ENCODE peak calls at places on chromosomes 4 and X, in seven cellular contexts. One of them, this sample, is unnamed.
A peak's percentile ranks its signal among the peaks of the same experiment; 100 is the strongest.

GRCh38 chr4:55143858-55144257 is 18.5 kb upstream of the KDR start:
- DNase-seq in GM12865: no peak
- DNase-seq in PC-3: peak; percentile 92
- DNase-seq in right cardiac atrium: no peak
- DNase-seq in CD8-positive, alpha-beta T cell: no peak
- DNase-seq in CD4-positive, alpha-beta memory T cell: no peak
- DNase-seq in colonic mucosa: no peak
- DNase-seq in this sample: no peak

GRCh38 chr4:38673109-38673978 is 9.3 kb downstream of the KLF3 start:
- DNase-seq in CD4-positive, alpha-beta memory T cell: no peak
- DNase-seq in colonic mucosa: peak; percentile 96
- DNase-seq in right cardiac atrium: peak; percentile 85
- DNase-seq in CD8-positive, alpha-beta T cell: no peak
- DNase-seq in GM12865: no peak
- DNase-seq in PC-3: peak; percentile 71
- DNase-seq in this sample: no peak

GRCh38 chrX:120560842-120561633 is at the start of gene CUL4B:
- DNase-seq in PC-3: peak; percentile 93
- DNase-seq in CD4-positive, alpha-beta memory T cell: peak; percentile 91
- DNase-seq in right cardiac atrium: peak; percentile 97
- DNase-seq in CD8-positive, alpha-beta T cell: peak; percentile 86
- DNase-seq in colonic mucosa: peak; percentile 94
- DNase-seq in GM12865: peak; percentile 95
- DNase-seq in this sample: peak; percentile 94

GRCh38 chrX:155179343-155179997 is 36.8 kb upstream of the VBP1 start:
- DNase-seq in CD4-positive, alpha-beta memory T cell: no peak
- DNase-seq in GM12865: peak; percentile 1
- DNase-seq in CD8-positive, alpha-beta T cell: no peak
- DNase-seq in colonic mucosa: no peak
- DNase-seq in right cardiac atrium: no peak
- DNase-seq in PC-3: peak; percentile 34
- DNase-seq in this sample: no peak

GRCh38 chrX:105190252-105190853 is 30.1 kb downstream of the TEX13A start:
- DNase-seq in CD4-positive, alpha-beta memory T cell: peak; percentile 3
- DNase-seq in right cardiac atrium: no peak
- DNase-seq in colonic mucosa: peak; percentile 28
- DNase-seq in PC-3: peak; percentile 74
- DNase-seq in CD8-positive, alpha-beta T cell: no peak
- DNase-seq in GM12865: peak; percentile 17
- DNase-seq in this sample: no peak

GRCh38 chrX:140701480-140701879 is 8.1 kb upstream of the LINC00632 start:
- DNase-seq in PC-3: peak; percentile 58
- DNase-seq in right cardiac atrium: no peak
- DNase-seq in GM12865: peak; percentile 26
- DNase-seq in CD8-positive, alpha-beta T cell: no peak
- DNase-seq in CD4-positive, alpha-beta memory T cell: no peak
- DNase-seq in colonic mucosa: no peak
- DNase-seq in this sample: no peak

GRCh38 chr4:184792950-184793555 is 32.7 kb downstream of the ACSL1 start:
- DNase-seq in PC-3: peak; percentile 76
- DNase-seq in colonic mucosa: no peak
- DNase-seq in right cardiac atrium: no peak
- DNase-seq in GM12865: no peak
- DNase-seq in CD4-positive, alpha-beta memory T cell: no peak
- DNase-seq in CD8-positive, alpha-beta T cell: no peak
- DNase-seq in this sample: peak; percentile 89

GRCh38 chr4:71545168-71545567 is 206.3 kb downstream of the SLC4A4 start:
- DNase-seq in CD8-positive, alpha-beta T cell: no peak
- DNase-seq in PC-3: peak; percentile 44
- DNase-seq in CD4-positive, alpha-beta memory T cell: no peak
- DNase-seq in GM12865: no peak
- DNase-seq in colonic mucosa: no peak
- DNase-seq in right cardiac atrium: no peak
- DNase-seq in this sample: peak; percentile 38

GRCh38 chrX:10608099-10608498 is 12.3 kb downstream of the MID1 start:
- DNase-seq in right cardiac atrium: no peak
- DNase-seq in colonic mucosa: peak; percentile 27
- DNase-seq in CD4-positive, alpha-beta memory T cell: no peak
- DNase-seq in CD8-positive, alpha-beta T cell: no peak
- DNase-seq in GM12865: no peak
- DNase-seq in PC-3: peak; percentile 84
- DNase-seq in this sample: peak; percentile 65

GRCh38 chr4:122854860-122855259 is 28.2 kb downstream of the FGF2 start:
- DNase-seq in GM12865: no peak
- DNase-seq in CD4-positive, alpha-beta memory T cell: no peak
- DNase-seq in right cardiac atrium: peak; percentile 42
- DNase-seq in PC-3: no peak
- DNase-seq in CD8-positive, alpha-beta T cell: no peak
- DNase-seq in colonic mucosa: no peak
- DNase-seq in this sample: no peak

GRCh38 chr4:32775049-32775448 is 2054.9 kb downstream of the PCDH7 start:
- DNase-seq in right cardiac atrium: no peak
- DNase-seq in PC-3: peak; percentile 69
- DNase-seq in colonic mucosa: no peak
- DNase-seq in GM12865: no peak
- DNase-seq in CD4-positive, alpha-beta memory T cell: no peak
- DNase-seq in CD8-positive, alpha-beta T cell: no peak
- DNase-seq in this sample: no peak

GRCh38 chr4:3783691-3784306 is 17.6 kb downstream of the ADRA2C start:
- DNase-seq in PC-3: peak; percentile 35
- DNase-seq in CD4-positive, alpha-beta memory T cell: no peak
- DNase-seq in colonic mucosa: peak; percentile 25
- DNase-seq in CD8-positive, alpha-beta T cell: no peak
- DNase-seq in right cardiac atrium: no peak
- DNase-seq in GM12865: peak; percentile 14
- DNase-seq in this sample: no peak

DNA sequence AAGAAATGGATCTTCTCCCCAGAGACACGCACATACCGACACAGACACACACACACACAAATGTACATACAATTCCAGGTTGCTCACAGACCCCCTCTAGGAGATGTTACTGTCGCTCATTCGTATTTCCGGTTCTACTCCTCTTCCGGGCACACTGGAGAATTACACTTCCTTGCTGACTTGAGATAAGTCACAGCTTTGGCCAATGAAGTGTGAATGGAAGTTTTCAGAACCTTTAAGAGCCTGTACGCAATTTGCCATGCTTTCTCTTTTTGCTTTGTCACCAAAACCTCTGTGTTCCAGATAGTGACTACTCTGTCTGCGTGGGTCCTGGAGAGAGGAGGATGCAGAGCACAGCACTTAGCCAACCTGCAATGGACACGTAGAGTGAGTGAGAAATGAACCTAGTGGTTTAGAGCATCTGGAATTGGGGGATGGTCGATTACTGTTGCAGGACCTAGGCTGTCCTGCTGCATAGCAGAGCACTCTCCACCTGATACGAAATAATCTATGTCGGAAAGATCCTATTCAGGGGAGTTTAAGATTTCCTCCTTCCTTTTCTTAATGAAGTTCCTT is 239.5 kb upstream of the TET2 start:
- DNase-seq in colonic mucosa: no peak
- DNase-seq in right cardiac atrium: no peak
- DNase-seq in CD4-positive, alpha-beta memory T cell: no peak
- DNase-seq in CD8-positive, alpha-beta T cell: no peak
- DNase-seq in PC-3: no peak
- DNase-seq in GM12865: no peak
- DNase-seq in this sample: no peak
- H3K4me3 ChIP-seq in colonic mucosa: no peak overlapping the region
- H3K4me3 ChIP-seq in right cardiac atrium: no peak overlapping the region
- H3K4me3 ChIP-seq in CD4-positive, alpha-beta memory T cell: no peak overlapping the region
- H3K4me3 ChIP-seq in CD8-positive, alpha-beta T cell: no peak overlapping the region
- H3K4me3 ChIP-seq in PC-3: no peak overlapping the region
- H3K4me3 ChIP-seq in GM12865: no peak overlapping the region
- H3K4me3 ChIP-seq in this sample: no peak overlapping the region

GRCh38 chr4:76148142-76148849 is at the start of gene NUP54:
- DNase-seq in CD4-positive, alpha-beta memory T cell: peak; percentile 92
- DNase-seq in PC-3: peak; percentile 92
- DNase-seq in colonic mucosa: peak; percentile 97
- DNase-seq in right cardiac atrium: peak; percentile 97
- DNase-seq in GM12865: peak; percentile 97
- DNase-seq in CD8-positive, alpha-beta T cell: peak; percentile 93
- DNase-seq in this sample: peak; percentile 98

GRCh38 chr4:76153356-76153755 is 5.2 kb upstream of the NUP54 start:
- DNase-seq in CD4-positive, alpha-beta memory T cell: no peak
- DNase-seq in PC-3: no peak
- DNase-seq in colonic mucosa: no peak
- DNase-seq in GM12865: no peak
- DNase-seq in CD8-positive, alpha-beta T cell: no peak
- DNase-seq in right cardiac atrium: no peak
- DNase-seq in this sample: no peak

GRCh38 chr4:76144546-76144945 is 3.7 kb downstream of the NUP54 start:
- DNase-seq in right cardiac atrium: no peak
- DNase-seq in PC-3: no peak
- DNase-seq in GM12865: no peak
- DNase-seq in CD8-positive, alpha-beta T cell: no peak
- DNase-seq in CD4-positive, alpha-beta memory T cell: no peak
- DNase-seq in colonic mucosa: no peak
- DNase-seq in this sample: no peak

DNA sequence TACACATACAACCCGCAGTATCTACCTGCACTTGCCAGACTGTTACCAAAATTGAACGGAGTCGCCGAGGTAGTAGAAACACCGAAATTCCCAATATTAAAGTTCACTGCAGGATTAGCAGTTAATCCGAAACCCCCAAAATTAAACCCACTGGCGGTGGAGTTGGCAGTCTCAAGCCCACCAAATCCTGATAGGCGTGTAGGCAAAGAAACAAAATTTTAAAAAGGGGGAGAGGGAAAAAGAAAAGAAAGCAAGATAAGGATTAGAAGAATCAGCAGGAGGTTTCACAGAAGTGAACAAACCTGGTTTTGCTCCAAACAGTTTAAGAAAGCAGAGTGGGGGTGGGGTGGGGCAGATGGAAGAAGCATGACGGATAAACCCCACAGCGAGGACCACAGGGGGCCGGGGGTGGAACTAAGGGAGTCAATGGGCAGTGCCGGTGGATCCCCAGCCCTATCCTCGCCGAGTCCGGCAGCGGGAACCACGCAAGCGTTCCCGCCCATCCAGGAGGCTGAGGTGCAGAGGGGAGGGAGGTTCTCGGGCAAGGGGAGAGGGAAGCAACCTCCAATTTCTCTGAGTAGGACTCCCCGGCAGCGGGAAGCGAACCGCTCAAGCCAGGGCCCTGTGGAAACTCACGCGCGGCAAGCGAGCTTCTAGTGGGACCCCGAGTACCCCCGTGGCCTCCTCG is 599 bp downstream of the NUP54 start:
- DNase-seq in colonic mucosa: peak; percentile 73
- DNase-seq in CD8-positive, alpha-beta T cell: peak; percentile 8
- DNase-seq in GM12865: peak; percentile 73
- DNase-seq in right cardiac atrium: peak; percentile 73
- DNase-seq in CD4-positive, alpha-beta memory T cell: no peak
- DNase-seq in PC-3: peak; percentile 58
- DNase-seq in this sample: peak; percentile 82
- H3K4me3 ChIP-seq in colonic mucosa: peak overlapping the region; percentile 95
- H3K4me3 ChIP-seq in CD8-positive, alpha-beta T cell: peak overlapping the region; percentile 66
- H3K4me3 ChIP-seq in GM12865: peak overlapping the region; percentile 82
- H3K4me3 ChIP-seq in right cardiac atrium: peak overlapping the region; percentile 85
- H3K4me3 ChIP-seq in CD4-positive, alpha-beta memory T cell: peak overlapping the region; percentile 88
- H3K4me3 ChIP-seq in PC-3: peak overlapping the region; percentile 91
- H3K4me3 ChIP-seq in this sample: peak overlapping the region; percentile 86

GRCh38 chr4:110705440-110705782 is 82.5 kb upstream of the PITX2 start:
- DNase-seq in colonic mucosa: no peak
- DNase-seq in CD4-positive, alpha-beta memory T cell: no peak
- DNase-seq in PC-3: no peak
- DNase-seq in GM12865: no peak
- DNase-seq in CD8-positive, alpha-beta T cell: no peak
- DNase-seq in right cardiac atrium: no peak
- DNase-seq in this sample: no peak
- H3K4me3 ChIP-seq in colonic mucosa: no peak overlapping the region
- H3K4me3 ChIP-seq in CD4-positive, alpha-beta memory T cell: no peak overlapping the region
- H3K4me3 ChIP-seq in PC-3: no peak overlapping the region
- H3K4me3 ChIP-seq in GM12865: no peak overlapping the region
- H3K4me3 ChIP-seq in CD8-positive, alpha-beta T cell: no peak overlapping the region
- H3K4me3 ChIP-seq in right cardiac atrium: no peak overlapping the region
- H3K4me3 ChIP-seq in this sample: no peak overlapping the region

GRCh38 chrX:45769919-45770582 is 569.4 kb upstream of the DIPK2B start:
- DNase-seq in right cardiac atrium: peak; percentile 79
- DNase-seq in CD8-positive, alpha-beta T cell: no peak
- DNase-seq in GM12865: peak; percentile 72
- DNase-seq in PC-3: peak; percentile 78
- DNase-seq in CD4-positive, alpha-beta memory T cell: peak; percentile 32
- DNase-seq in colonic mucosa: peak; percentile 77
- DNase-seq in this sample: peak; percentile 86

GRCh38 chrX:45765726-45766125 is 565.0 kb upstream of the DIPK2B start:
- DNase-seq in PC-3: peak; percentile 30
- DNase-seq in CD4-positive, alpha-beta memory T cell: no peak
- DNase-seq in CD8-positive, alpha-beta T cell: no peak
- DNase-seq in GM12865: no peak
- DNase-seq in right cardiac atrium: no peak
- DNase-seq in colonic mucosa: no peak
- DNase-seq in this sample: peak; percentile 23

GRCh38 chrX:45771114-45771513 is 570.4 kb upstream of the DIPK2B start:
- DNase-seq in CD4-positive, alpha-beta memory T cell: no peak
- DNase-seq in colonic mucosa: peak; percentile 65
- DNase-seq in CD8-positive, alpha-beta T cell: no peak
- DNase-seq in PC-3: peak; percentile 96
- DNase-seq in right cardiac atrium: no peak
- DNase-seq in GM12865: no peak
- DNase-seq in this sample: peak; percentile 94

GRCh38 chrX:45767021-45767491 is 566.4 kb upstream of the DIPK2B start:
- DNase-seq in PC-3: peak; percentile 35
- DNase-seq in CD4-positive, alpha-beta memory T cell: no peak
- DNase-seq in GM12865: no peak
- DNase-seq in right cardiac atrium: no peak
- DNase-seq in colonic mucosa: no peak
- DNase-seq in CD8-positive, alpha-beta T cell: no peak
- DNase-seq in this sample: no peak

DNA sequence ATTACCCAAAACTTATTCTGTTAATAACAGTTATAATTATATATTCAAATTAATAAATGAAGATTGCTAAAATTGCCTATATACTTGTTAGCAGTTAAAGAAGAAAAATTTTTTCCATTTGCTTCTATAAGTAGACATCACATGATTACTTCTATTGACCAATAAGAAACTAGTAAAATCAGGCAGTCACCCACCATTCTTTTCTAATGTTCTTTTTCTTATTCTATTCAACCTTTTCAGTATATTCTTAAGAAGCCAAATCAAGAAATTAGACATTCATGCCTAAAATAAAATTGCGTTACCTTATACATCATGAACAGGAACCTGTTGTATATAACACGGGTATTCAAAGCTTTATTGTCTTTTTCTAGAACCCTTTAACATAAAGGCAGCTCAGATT is 568.0 kb upstream of the DIPK2B start:
- DNase-seq in CD4-positive, alpha-beta memory T cell: no peak
- DNase-seq in GM12865: no peak
- DNase-seq in right cardiac atrium: no peak
- DNase-seq in PC-3: no peak
- DNase-seq in CD8-positive, alpha-beta T cell: no peak
- DNase-seq in colonic mucosa: no peak
- DNase-seq in this sample: no peak
- H3K4me3 ChIP-seq in CD4-positive, alpha-beta memory T cell: peak overlapping the region; percentile 55
- H3K4me3 ChIP-seq in GM12865: peak overlapping the region; percentile 41
- H3K4me3 ChIP-seq in right cardiac atrium: peak overlapping the region; percentile 73
- H3K4me3 ChIP-seq in PC-3: peak overlapping the region; percentile 87
- H3K4me3 ChIP-seq in CD8-positive, alpha-beta T cell: peak overlapping the region; percentile 38
- H3K4me3 ChIP-seq in colonic mucosa: peak overlapping the region; percentile 22
- H3K4me3 ChIP-seq in this sample: peak overlapping the region; percentile 83

GRCh38 chr4:168879178-168879577 is 130.9 kb downstream of the CBR4 start:
- DNase-seq in CD8-positive, alpha-beta T cell: no peak
- DNase-seq in PC-3: no peak
- DNase-seq in right cardiac atrium: no peak
- DNase-seq in GM12865: no peak
- DNase-seq in colonic mucosa: no peak
- DNase-seq in CD4-positive, alpha-beta memory T cell: no peak
- DNase-seq in this sample: no peak
- H3K4me3 ChIP-seq in CD8-positive, alpha-beta T cell: no peak overlapping the region
- H3K4me3 ChIP-seq in PC-3: no peak overlapping the region
- H3K4me3 ChIP-seq in right cardiac atrium: no peak overlapping the region
- H3K4me3 ChIP-seq in GM12865: no peak overlapping the region
- H3K4me3 ChIP-seq in colonic mucosa: no peak overlapping the region
- H3K4me3 ChIP-seq in CD4-positive, alpha-beta memory T cell: no peak overlapping the region
- H3K4me3 ChIP-seq in this sample: no peak overlapping the region

This sample was measured in foreskin fibroblast.